ENCODE peak calls at places on chromosome 11, in eight cellular contexts. J is amniotic stem cell; E is sciatic nerve; I is A673; U is fibroblast of pulmonary artery; K is activated CD8-positive, alpha-beta memory T cell treated with anti-CD3 and anti-CD28 coated beads, Interleukin-2, amount 10 ng/mL, durations not matched to agents 7 days and 5 days; W is NCI-H1092 treated with DMSO at 0.1 percent for 48 hours; L is AG09319. N is an unnamed sample.

GRCh38 chr11:2150206-2150847 is 10.7 kb downstream of the INS start:
- DNase-seq in J (peak; percentile 49), E (no peak), I (peak; percentile 63), U (peak; percentile 74), K (no peak), W (peak; percentile 66), L (peak; percentile 40), N (peak; percentile 86)

GRCh38 chr11:35045219-35045819 is 93.7 kb upstream of the CD44 start:
- DNase-seq in J (no peak), E (no peak), I (no peak), U (no peak), K (peak; percentile 87), W (no peak), L (no peak), N (no peak)

GRCh38 chr11:62574363-62575057 is 819 bp upstream of the EEF1G start:
- DNase-seq in J (no peak), E (peak; percentile 73), I (peak; percentile 51), U (peak; percentile 25), K (no peak), W (peak; percentile 65), L (no peak), N (peak; percentile 31)

GRCh38 chr11:7571640-7572000 is 57.8 kb downstream of the PPFIBP2 start:
- DNase-seq in J (peak; percentile 29), E (peak; percentile 84), I (peak; percentile 70), U (peak; percentile 80), K (no peak), W (peak; percentile 43), L (no peak), N (peak; percentile 77)

GRCh38 chr11:28834877-28835276 is 726.7 kb downstream of the METTL15 start:
- DNase-seq in J (peak; percentile 52), E (no peak), I (peak; percentile 87), U (peak; percentile 68), K (no peak), W (no peak), L (no peak), N (no peak)

GRCh38 chr11:2812371-2812991 is 73.1 kb downstream of the CDKN1C start:
- DNase-seq in J (no peak), E (no peak), I (peak; percentile 27), U (peak; percentile 54), K (no peak), W (no peak), L (no peak), N (no peak)

GRCh38 chr11:88520391-88520790 is 182.9 kb upstream of the CTSC start:
- DNase-seq in J (no peak), E (no peak), I (no peak), U (peak; percentile 52), K (no peak), W (no peak), L (no peak), N (no peak)

GRCh38 chr11:133901999-133902398 is 54.8 kb downstream of the IGSF9B start:
- DNase-seq in J (no peak), E (no peak), I (no peak), U (no peak), K (no peak), W (no peak), L (no peak), N (no peak)

GRCh38 chr11:8017894-8018741 is 31.0 kb downstream of the EIF3F start:
- DNase-seq in J (no peak), E (no peak), I (peak; percentile 7), U (no peak), K (peak; percentile 31), W (no peak), L (no peak), N (peak; percentile 24)

GRCh38 chr11:120546312-120547205 is 35.0 kb downstream of the GRIK4 start:
- DNase-seq in J (peak; percentile 92), E (no peak), I (peak; percentile 59), U (peak; percentile 91), K (no peak), W (no peak), L (peak; percentile 83), N (peak; percentile 51)

GRCh38 chr11:59769828-59770227 is 14.7 kb downstream of the STX3 start:
- DNase-seq in J (no peak), E (no peak), I (no peak), U (no peak), K (no peak), W (no peak), L (no peak), N (no peak)

GRCh38 chr11:122737951-122738693 is 82.6 kb downstream of the UBASH3B start:
- DNase-seq in J (no peak), E (no peak), I (no peak), U (no peak), K (no peak), W (no peak), L (no peak), N (peak; percentile 33)

GRCh38 chr11:114147389-114148382 is 88.2 kb downstream of the ZBTB16 start:
- DNase-seq in J (no peak), E (no peak), I (peak; percentile 96), U (peak; percentile 66), K (no peak), W (no peak), L (no peak), N (peak; percentile 50)

GRCh38 chr11:75035911-75036536 is 47.3 kb downstream of the NEU3 start:
- DNase-seq in J (no peak), E (no peak), I (no peak), U (no peak), K (no peak), W (no peak), L (no peak), N (no peak)

GRCh38 chr11:76523147-76523546 is 78.3 kb downstream of the EMSY start:
- DNase-seq in J (no peak), E (no peak), I (no peak), U (no peak), K (no peak), W (peak; percentile 73), L (no peak), N (no peak)

GRCh38 chr11:76119779-76120178 is 86.5 kb downstream of the WNT11 start:
- DNase-seq in J (no peak), E (no peak), I (no peak), U (peak; percentile 18), K (no peak), W (no peak), L (no peak), N (no peak)

GRCh38 chr11:110434952-110435779 is 5.4 kb downstream of the FDX1 start:
- DNase-seq in J (no peak), E (no peak), I (no peak), U (no peak), K (peak; percentile 49), W (no peak), L (no peak), N (no peak)

GRCh38 chr11:112878228-112878627 is 83.0 kb upstream of the NCAM1 start:
- DNase-seq in J (no peak), E (no peak), I (no peak), U (no peak), K (no peak), W (no peak), L (no peak), N (peak; percentile 31)

GRCh38 chr11:32068134-32068533 is 22.7 kb upstream of the RCN1 start:
- DNase-seq in J (no peak), E (no peak), I (no peak), U (no peak), K (no peak), W (no peak), L (no peak), N (no peak)

GRCh38 chr11:119584193-119585037 is 144.6 kb downstream of the NECTIN1 start:
- DNase-seq in J (no peak), E (no peak), I (peak; percentile 99), U (peak; percentile 73), K (no peak), W (peak; percentile 63), L (no peak), N (peak; percentile 95)

GRCh38 chr11:69486773-69487266 is 5.4 kb downstream of the LINC01488 start:
- DNase-seq in J (no peak), E (no peak), I (no peak), U (no peak), K (no peak), W (no peak), L (no peak), N (peak; percentile 34)

GRCh38 chr11:60370252-60370810 is 8.0 kb upstream of the MS4A7 start:
- DNase-seq in J (no peak), E (no peak), I (no peak), U (no peak), K (no peak), W (no peak), L (no peak), N (no peak)

GRCh38 chr11:73206751-73207280 is 11.3 kb upstream of the P2RY2 start:
- DNase-seq in J (no peak), E (no peak), I (no peak), U (no peak), K (no peak), W (peak; percentile 3), L (no peak), N (no peak)

GRCh38 chr11:46210133-46210636 is 67.3 kb upstream of the CREB3L1 start:
- DNase-seq in J (no peak), E (no peak), I (no peak), U (peak; percentile 87), K (peak; percentile 42), W (no peak), L (peak; percentile 11), N (no peak)

GRCh38 chr11:125345706-125346561 is 150.1 kb downstream of the FEZ1 start:
- DNase-seq in J (no peak), E (peak; percentile 92), I (peak; percentile 68), U (peak; percentile 87), K (peak; percentile 44), W (peak; percentile 72), L (peak; percentile 23), N (peak; percentile 89)

GRCh38 chr11:44096360-44097188 is 1.1 kb downstream of the EXT2 start:
- DNase-seq in J (no peak), E (no peak), I (peak; percentile 56), U (peak; percentile 51), K (no peak), W (no peak), L (no peak), N (no peak)

GRCh38 chr11:75792997-75793800 is 21.8 kb upstream of the UVRAG start:
- DNase-seq in J (no peak), E (no peak), I (no peak), U (no peak), K (no peak), W (no peak), L (no peak), N (no peak)